ENCODE peak calls at places on chromosomes 11 and 22, in six cellular contexts. One of them, this sample, is unnamed.

GRCh38 chr11:43738600-43739409 is 58.3 kb downstream of the HSD17B12 start:
- DNase-seq in CD8-positive, alpha-beta memory T cell: no peak
- DNase-seq in AG20443: peak; percentile 81
- DNase-seq in HCT116: peak; percentile 2
- DNase-seq in OCI-M1: peak; percentile 91
- DNase-seq in stimulated activated CD8-positive, alpha-beta memory T cell treated with anti-CD3 and anti-CD28 coated beads, Interleukin-4, amount 100 ng/mL, for 1 hour: no peak
- DNase-seq in this sample: no peak

GRCh38 chr11:85682330-85683305 is 3.4 kb downstream of the CCDC89 start:
- DNase-seq in stimulated activated CD8-positive, alpha-beta memory T cell treated with anti-CD3 and anti-CD28 coated beads, Interleukin-4, amount 100 ng/mL, for 1 hour: peak; percentile 13
- DNase-seq in HCT116: no peak
- DNase-seq in AG20443: peak; percentile 95
- DNase-seq in OCI-M1: no peak
- DNase-seq in CD8-positive, alpha-beta memory T cell: peak; percentile 53
- DNase-seq in this sample: peak; percentile 80

GRCh38 chr22:28949788-28950187 is 66.4 kb downstream of the ZNRF3 start:
- DNase-seq in OCI-M1: no peak
- DNase-seq in stimulated activated CD8-positive, alpha-beta memory T cell treated with anti-CD3 and anti-CD28 coated beads, Interleukin-4, amount 100 ng/mL, for 1 hour: no peak
- DNase-seq in CD8-positive, alpha-beta memory T cell: no peak
- DNase-seq in AG20443: no peak
- DNase-seq in HCT116: no peak
- DNase-seq in this sample: no peak

GRCh38 chr11:86718553-86718952 is 46.1 kb upstream of the ME3 start:
- DNase-seq in OCI-M1: no peak
- DNase-seq in CD8-positive, alpha-beta memory T cell: no peak
- DNase-seq in AG20443: no peak
- DNase-seq in HCT116: no peak
- DNase-seq in stimulated activated CD8-positive, alpha-beta memory T cell treated with anti-CD3 and anti-CD28 coated beads, Interleukin-4, amount 100 ng/mL, for 1 hour: no peak
- DNase-seq in this sample: no peak

GRCh38 chr11:2534131-2534956 is 89.5 kb downstream of the KCNQ1 start:
- DNase-seq in OCI-M1: no peak
- DNase-seq in HCT116: peak; percentile 53
- DNase-seq in AG20443: no peak
- DNase-seq in CD8-positive, alpha-beta memory T cell: no peak
- DNase-seq in stimulated activated CD8-positive, alpha-beta memory T cell treated with anti-CD3 and anti-CD28 coated beads, Interleukin-4, amount 100 ng/mL, for 1 hour: no peak
- DNase-seq in this sample: no peak

GRCh38 chr11:86150826-86151187 is 81.9 kb upstream of the PICALM start:
- DNase-seq in stimulated activated CD8-positive, alpha-beta memory T cell treated with anti-CD3 and anti-CD28 coated beads, Interleukin-4, amount 100 ng/mL, for 1 hour: no peak
- DNase-seq in CD8-positive, alpha-beta memory T cell: no peak
- DNase-seq in AG20443: no peak
- DNase-seq in OCI-M1: no peak
- DNase-seq in HCT116: no peak
- DNase-seq in this sample: no peak

GRCh38 chr11:2509481-2510001 is 64.7 kb downstream of the KCNQ1 start:
- DNase-seq in CD8-positive, alpha-beta memory T cell: no peak
- DNase-seq in AG20443: peak; percentile 11
- DNase-seq in HCT116: no peak
- DNase-seq in stimulated activated CD8-positive, alpha-beta memory T cell treated with anti-CD3 and anti-CD28 coated beads, Interleukin-4, amount 100 ng/mL, for 1 hour: no peak
- DNase-seq in OCI-M1: no peak
- DNase-seq in this sample: peak; percentile 39

GRCh38 chr11:103619938-103620337 is 416.5 kb upstream of the DDI1 start:
- DNase-seq in HCT116: no peak
- DNase-seq in AG20443: no peak
- DNase-seq in OCI-M1: no peak
- DNase-seq in stimulated activated CD8-positive, alpha-beta memory T cell treated with anti-CD3 and anti-CD28 coated beads, Interleukin-4, amount 100 ng/mL, for 1 hour: no peak
- DNase-seq in CD8-positive, alpha-beta memory T cell: no peak
- DNase-seq in this sample: no peak

GRCh38 chr11:82757660-82758301 is 24.1 kb upstream of the FAM181B start:
- DNase-seq in CD8-positive, alpha-beta memory T cell: no peak
- DNase-seq in AG20443: no peak
- DNase-seq in stimulated activated CD8-positive, alpha-beta memory T cell treated with anti-CD3 and anti-CD28 coated beads, Interleukin-4, amount 100 ng/mL, for 1 hour: no peak
- DNase-seq in HCT116: no peak
- DNase-seq in OCI-M1: peak; percentile 78
- DNase-seq in this sample: no peak

GRCh38 chr22:48091656-48092223 is 1329.3 kb downstream of the TBC1D22A start:
- DNase-seq in CD8-positive, alpha-beta memory T cell: no peak
- DNase-seq in HCT116: no peak
- DNase-seq in stimulated activated CD8-positive, alpha-beta memory T cell treated with anti-CD3 and anti-CD28 coated beads, Interleukin-4, amount 100 ng/mL, for 1 hour: no peak
- DNase-seq in OCI-M1: no peak
- DNase-seq in AG20443: no peak
- DNase-seq in this sample: no peak

GRCh38 chr11:135073444-135073843 is 661.4 kb upstream of the B3GAT1 start:
- DNase-seq in stimulated activated CD8-positive, alpha-beta memory T cell treated with anti-CD3 and anti-CD28 coated beads, Interleukin-4, amount 100 ng/mL, for 1 hour: no peak
- DNase-seq in OCI-M1: no peak
- DNase-seq in AG20443: no peak
- DNase-seq in CD8-positive, alpha-beta memory T cell: no peak
- DNase-seq in HCT116: no peak
- DNase-seq in this sample: no peak

GRCh38 chr22:29454186-29454745 is 15.9 kb downstream of the RFPL1 start:
- DNase-seq in AG20443: peak; percentile 21
- DNase-seq in stimulated activated CD8-positive, alpha-beta memory T cell treated with anti-CD3 and anti-CD28 coated beads, Interleukin-4, amount 100 ng/mL, for 1 hour: no peak
- DNase-seq in OCI-M1: no peak
- DNase-seq in CD8-positive, alpha-beta memory T cell: no peak
- DNase-seq in HCT116: no peak
- DNase-seq in this sample: no peak

GRCh38 chr11:71240865-71241691 is 11.3 kb downstream of the SHANK2 start:
- DNase-seq in AG20443: peak; percentile 65
- DNase-seq in stimulated activated CD8-positive, alpha-beta memory T cell treated with anti-CD3 and anti-CD28 coated beads, Interleukin-4, amount 100 ng/mL, for 1 hour: no peak
- DNase-seq in HCT116: no peak
- DNase-seq in CD8-positive, alpha-beta memory T cell: no peak
- DNase-seq in OCI-M1: peak; percentile 73
- DNase-seq in this sample: peak; percentile 76

GRCh38 chr11:118497831-118498230 is 29.4 kb upstream of the TTC36 start:
- DNase-seq in AG20443: no peak
- DNase-seq in HCT116: no peak
- DNase-seq in CD8-positive, alpha-beta memory T cell: no peak
- DNase-seq in OCI-M1: no peak
- DNase-seq in stimulated activated CD8-positive, alpha-beta memory T cell treated with anti-CD3 and anti-CD28 coated beads, Interleukin-4, amount 100 ng/mL, for 1 hour: no peak
- DNase-seq in this sample: no peak

GRCh38 chr11:102734650-102735049 is 9.9 kb upstream of the MMP8 start:
- DNase-seq in OCI-M1: no peak
- DNase-seq in CD8-positive, alpha-beta memory T cell: no peak
- DNase-seq in AG20443: no peak
- DNase-seq in HCT116: no peak
- DNase-seq in stimulated activated CD8-positive, alpha-beta memory T cell treated with anti-CD3 and anti-CD28 coated beads, Interleukin-4, amount 100 ng/mL, for 1 hour: no peak
- DNase-seq in this sample: no peak

GRCh38 chr11:121152764-121153163 is 51.7 kb downstream of the TECTA start:
- DNase-seq in AG20443: no peak
- DNase-seq in HCT116: no peak
- DNase-seq in CD8-positive, alpha-beta memory T cell: no peak
- DNase-seq in OCI-M1: no peak
- DNase-seq in stimulated activated CD8-positive, alpha-beta memory T cell treated with anti-CD3 and anti-CD28 coated beads, Interleukin-4, amount 100 ng/mL, for 1 hour: no peak
- DNase-seq in this sample: no peak

GRCh38 chr22:30116362-30117117 is 36.3 kb downstream of the HORMAD2 start:
- DNase-seq in HCT116: no peak
- DNase-seq in CD8-positive, alpha-beta memory T cell: no peak
- DNase-seq in OCI-M1: no peak
- DNase-seq in AG20443: peak; percentile 57
- DNase-seq in stimulated activated CD8-positive, alpha-beta memory T cell treated with anti-CD3 and anti-CD28 coated beads, Interleukin-4, amount 100 ng/mL, for 1 hour: no peak
- DNase-seq in this sample: no peak

GRCh38 chr11:76603202-76603601 is 67.3 kb downstream of the LRRC32 start:
- DNase-seq in stimulated activated CD8-positive, alpha-beta memory T cell treated with anti-CD3 and anti-CD28 coated beads, Interleukin-4, amount 100 ng/mL, for 1 hour: no peak
- DNase-seq in HCT116: no peak
- DNase-seq in OCI-M1: no peak
- DNase-seq in CD8-positive, alpha-beta memory T cell: no peak
- DNase-seq in AG20443: no peak
- DNase-seq in this sample: no peak

GRCh38 chr11:34356576-34356917 is 1.3 kb downstream of the ABTB2 start:
- DNase-seq in CD8-positive, alpha-beta memory T cell: no peak
- DNase-seq in AG20443: peak; percentile 47
- DNase-seq in HCT116: no peak
- DNase-seq in stimulated activated CD8-positive, alpha-beta memory T cell treated with anti-CD3 and anti-CD28 coated beads, Interleukin-4, amount 100 ng/mL, for 1 hour: no peak
- DNase-seq in OCI-M1: no peak
- DNase-seq in this sample: no peak

GRCh38 chr11:17746096-17746495 is 11.5 kb downstream of the KCNC1 start:
- DNase-seq in OCI-M1: no peak
- DNase-seq in HCT116: no peak
- DNase-seq in stimulated activated CD8-positive, alpha-beta memory T cell treated with anti-CD3 and anti-CD28 coated beads, Interleukin-4, amount 100 ng/mL, for 1 hour: no peak
- DNase-seq in AG20443: no peak
- DNase-seq in CD8-positive, alpha-beta memory T cell: no peak
- DNase-seq in this sample: no peak

GRCh38 chr22:37045958-37046357 is 5.6 kb upstream of the KCTD17 start:
- DNase-seq in CD8-positive, alpha-beta memory T cell: no peak
- DNase-seq in AG20443: peak; percentile 79
- DNase-seq in stimulated activated CD8-positive, alpha-beta memory T cell treated with anti-CD3 and anti-CD28 coated beads, Interleukin-4, amount 100 ng/mL, for 1 hour: no peak
- DNase-seq in OCI-M1: peak; percentile 21
- DNase-seq in HCT116: no peak
- DNase-seq in this sample: no peak

GRCh38 chr11:91041626-91042025 is 818.8 kb upstream of the CHORDC1 start:
- DNase-seq in stimulated activated CD8-positive, alpha-beta memory T cell treated with anti-CD3 and anti-CD28 coated beads, Interleukin-4, amount 100 ng/mL, for 1 hour: no peak
- DNase-seq in OCI-M1: peak; percentile 24
- DNase-seq in CD8-positive, alpha-beta memory T cell: no peak
- DNase-seq in AG20443: no peak
- DNase-seq in HCT116: no peak
- DNase-seq in this sample: no peak

GRCh38 chr11:129695543-129696308 is 119.9 kb upstream of the TMEM45B start:
- DNase-seq in HCT116: peak; percentile 21
- DNase-seq in stimulated activated CD8-positive, alpha-beta memory T cell treated with anti-CD3 and anti-CD28 coated beads, Interleukin-4, amount 100 ng/mL, for 1 hour: peak; percentile 22
- DNase-seq in CD8-positive, alpha-beta memory T cell: peak; percentile 23
- DNase-seq in OCI-M1: peak; percentile 72
- DNase-seq in AG20443: peak; percentile 60
- DNase-seq in this sample: peak; percentile 67

GRCh38 chr11:65741185-65741584 is 20.6 kb upstream of the RNASEH2C start:
- DNase-seq in CD8-positive, alpha-beta memory T cell: no peak
- DNase-seq in HCT116: no peak
- DNase-seq in stimulated activated CD8-positive, alpha-beta memory T cell treated with anti-CD3 and anti-CD28 coated beads, Interleukin-4, amount 100 ng/mL, for 1 hour: no peak
- DNase-seq in AG20443: no peak
- DNase-seq in OCI-M1: no peak
- DNase-seq in this sample: no peak

GRCh38 chr22:29458551-29458950 is 20.2 kb downstream of the RFPL1 start:
- DNase-seq in stimulated activated CD8-positive, alpha-beta memory T cell treated with anti-CD3 and anti-CD28 coated beads, Interleukin-4, amount 100 ng/mL, for 1 hour: no peak
- DNase-seq in OCI-M1: no peak
- DNase-seq in CD8-positive, alpha-beta memory T cell: no peak
- DNase-seq in AG20443: peak; percentile 35
- DNase-seq in HCT116: no peak
- DNase-seq in this sample: no peak

GRCh38 chr11:65778431-65778900 is 2.3 kb downstream of the AP5B1 start:
- DNase-seq in HCT116: no peak
- DNase-seq in stimulated activated CD8-positive, alpha-beta memory T cell treated with anti-CD3 and anti-CD28 coated beads, Interleukin-4, amount 100 ng/mL, for 1 hour: no peak
- DNase-seq in CD8-positive, alpha-beta memory T cell: no peak
- DNase-seq in AG20443: no peak
- DNase-seq in OCI-M1: no peak
- DNase-seq in this sample: no peak

GRCh38 chr11:61725632-61726280 is 26.7 kb upstream of the MYRF start:
- DNase-seq in HCT116: no peak
- DNase-seq in CD8-positive, alpha-beta memory T cell: no peak
- DNase-seq in AG20443: no peak
- DNase-seq in OCI-M1: no peak
- DNase-seq in stimulated activated CD8-positive, alpha-beta memory T cell treated with anti-CD3 and anti-CD28 coated beads, Interleukin-4, amount 100 ng/mL, for 1 hour: no peak
- DNase-seq in this sample: no peak

GRCh38 chr11:2471804-2472096 is 26.9 kb downstream of the KCNQ1 start:
- DNase-seq in AG20443: no peak
- DNase-seq in HCT116: no peak
- DNase-seq in CD8-positive, alpha-beta memory T cell: no peak
- DNase-seq in OCI-M1: no peak
- DNase-seq in stimulated activated CD8-positive, alpha-beta memory T cell treated with anti-CD3 and anti-CD28 coated beads, Interleukin-4, amount 100 ng/mL, for 1 hour: no peak
- DNase-seq in this sample: no peak

GRCh38 chr11:123246749-123247497 is 51.9 kb upstream of the CLMP start:
- DNase-seq in HCT116: peak; percentile 55
- DNase-seq in OCI-M1: peak; percentile 86
- DNase-seq in stimulated activated CD8-positive, alpha-beta memory T cell treated with anti-CD3 and anti-CD28 coated beads, Interleukin-4, amount 100 ng/mL, for 1 hour: peak; percentile 58
- DNase-seq in CD8-positive, alpha-beta memory T cell: peak; percentile 69
- DNase-seq in AG20443: peak; percentile 88
- DNase-seq in this sample: peak; percentile 85

This sample was measured in lower lobe of right lung.